ENCODE peak calls at places on chromosomes 16 and 17, in seven cellular contexts. N is stimulated activated CD4-positive, alpha-beta T cell treated with anti-CD3 and anti-CD28 coated beads, TNF-alpha, amount 100 ng/mL, for 24 hours; X is Kasumi-1; D is ELR; V is NCI-H524; L is ACHN; Q is CD4-positive, alpha-beta T cell. T is an unnamed sample.

GRCh38 chr16:67241008-67241900 is 6.0 kb downstream of the FHOD1 start:
- DNase-seq in X (no peak), Q (no peak), V (no peak), N (no peak), L (peak; percentile 79), D (peak; percentile 93), T (no peak)

GRCh38 chr17:73559532-73559931 is 84.7 kb downstream of the SDK2 start:
- DNase-seq in L (no peak), Q (no peak), X (no peak), D (no peak), V (no peak), N (no peak), T (no peak)

GRCh38 chr16:49855822-49856740 is at the start of gene ZNF423:
- DNase-seq in N (no peak), L (peak; percentile 22), V (peak; percentile 19), X (no peak), D (no peak), Q (no peak), T (no peak)

GRCh38 chr17:58986005-58986404 is 120.7 kb downstream of the TRIM37 start:
- DNase-seq in D (peak; percentile 43), V (no peak), Q (no peak), N (no peak), L (no peak), X (no peak), T (no peak)

GRCh38 chr16:57308041-57308440 is 23.6 kb upstream of the PLLP start:
- DNase-seq in D (no peak), L (no peak), Q (no peak), V (no peak), X (no peak), N (no peak), T (no peak)

GRCh38 chr17:7887482-7888183 is 956 bp upstream of the CHD3 start:
- DNase-seq in V (peak; percentile 84), X (peak; percentile 80), N (peak; percentile 81), D (peak; percentile 95), L (peak; percentile 96), Q (peak; percentile 72), T (peak; percentile 73)

GRCh38 chr16:85148959-85149358 is 36.7 kb upstream of the CIBAR2 start:
- DNase-seq in N (no peak), L (no peak), D (peak; percentile 54), Q (no peak), V (no peak), X (no peak), T (no peak)

GRCh38 chr17:44314869-44315661 is 6.7 kb downstream of the RUNDC3A start:
- DNase-seq in N (peak; percentile 28), X (peak; percentile 14), V (peak; percentile 36), D (peak; percentile 51), L (peak; percentile 65), Q (no peak), T (peak; percentile 80)